ENCODE peak calls at places on chromosomes 16 and 17, in seven cellular contexts. G is activated naive CD4-positive, alpha-beta T cell treated with anti-CD3 and anti-CD28 coated beads, Interleukin-2, amount 10 ng/mL, durations not matched to agents 7 days and 5 days; B is foreskin fibroblast; R is EL; U is stimulated activated CD8-positive, alpha-beta memory T cell treated with anti-CD3 and anti-CD28 coated beads, Interleukin-7, amount 100 ng/mL, for 4 hours; C is tibial nerve; S is caudate nucleus. H is an unnamed sample.

GRCh38 chr17:45976755-45977505 is 22.1 kb upstream of the STH start:
- DNase-seq in C (no peak), R (peak), G (no peak), S (no peak), B (no peak), U (no peak), H (no peak)

GRCh38 chr16:11481987-11482386 is 104.7 kb downstream of the LITAF start:
- DNase-seq in C (no peak), R (peak), B (peak), S (no peak), G (no peak), U (no peak), H (no peak)

GRCh38 chr16:55480228-55480655 is 1.2 kb downstream of the MMP2 start:
- DNase-seq in G (no peak), C (peak), R (peak), S (peak), U (no peak), B (peak), H (no peak)

GRCh38 chr17:38663125-38663751 is 11.5 kb downstream of the EPOP start:
- DNase-seq in R (peak), S (peak), U (no peak), B (peak), C (no peak), G (peak), H (peak)

GRCh38 chr16:34078697-34079096 is 619.3 kb downstream of the TP53TG3F start:
- DNase-seq in B (peak), S (no peak), C (no peak), G (no peak), R (no peak), U (no peak), H (no peak)

GRCh38 chr17:38898812-38899348 is 26.5 kb upstream of the LASP1NB start:
- DNase-seq in B (no peak), G (peak), U (peak), R (no peak), S (no peak), C (no peak), H (no peak)

GRCh38 chr16:22194707-22195444 is 11.2 kb upstream of the EEF2K start:
- DNase-seq in R (no peak), C (no peak), S (no peak), G (peak), U (no peak), B (no peak), H (no peak)

GRCh38 chr17:31095239-31096105 is 695 bp downstream of the NF1 start:
- DNase-seq in C (peak), G (peak), U (no peak), B (peak), R (peak), S (peak), H (peak)

GRCh38 chr16:30941600-30942420 is 7.1 kb upstream of the ORAI3 start:
- DNase-seq in B (no peak), U (peak), S (no peak), R (peak), C (peak), G (peak), H (no peak)

GRCh38 chr16:11384184-11384955 is 39.1 kb downstream of the RMI2 start:
- DNase-seq in S (no peak), B (no peak), U (no peak), G (no peak), C (no peak), R (no peak), H (no peak)

GRCh38 chr17:29124931-29125270 is 55.3 kb downstream of the MYO18A start:
- DNase-seq in R (no peak), B (no peak), C (no peak), S (no peak), G (no peak), U (no peak), H (no peak)

GRCh38 chr16:50025544-50025931 is 513 bp downstream of the CNEP1R1 start:
- DNase-seq in U (peak), G (peak), C (no peak), R (peak), S (no peak), B (no peak), H (no peak)

GRCh38 chr17:19787733-19788357 is 39.7 kb upstream of the ALDH3A1 start:
- DNase-seq in C (no peak), U (no peak), S (peak), G (no peak), R (no peak), B (peak), H (no peak)

GRCh38 chr16:27199747-27200146 is 3.6 kb upstream of the KDM8 start:
- DNase-seq in C (no peak), R (peak), B (no peak), U (no peak), S (no peak), G (peak), H (no peak)

GRCh38 chr17:82241183-82241925 is 12.5 kb downstream of the SLC16A3 start:
- DNase-seq in B (peak), U (no peak), G (peak), S (peak), R (peak), C (peak), H (peak)

GRCh38 chr17:62076864-62077788 is 12.0 kb upstream of the MED13 start:
- DNase-seq in C (no peak), B (no peak), G (no peak), U (no peak), S (no peak), R (no peak), H (no peak)

GRCh38 chr17:79664925-79665738 is 54.3 kb upstream of the RBFOX3 start:
- DNase-seq in S (peak), C (peak), R (no peak), G (no peak), U (no peak), B (peak), H (no peak)